ENCODE peak calls at places on chromosomes 4 and X, in four cellular contexts. One of them, this sample, is unnamed.
A peak's percentile ranks its signal among the peaks of the same experiment; 100 is the strongest.

GRCh38 chrX:88613338-88613737 is 133.7 kb upstream of the CPXCR1 start:
- DNase-seq in WTC11: no peak
- DNase-seq in right cardiac atrium: no peak
- DNase-seq in CMK: no peak
- DNase-seq in this sample: peak; percentile 74

GRCh38 chrX:84453351-84454246 is 48.7 kb downstream of the HDX start:
- DNase-seq in WTC11: no peak
- DNase-seq in right cardiac atrium: peak; percentile 62
- DNase-seq in CMK: no peak
- DNase-seq in this sample: no peak

GRCh38 chr4:17030543-17030942 is 132.1 kb upstream of the LDB2 start:
- DNase-seq in WTC11: no peak
- DNase-seq in right cardiac atrium: no peak
- DNase-seq in CMK: no peak
- DNase-seq in this sample: peak; percentile 24

GRCh38 chr4:179634862-179635261 is 2192.6 kb upstream of the AGA start:
- DNase-seq in WTC11: no peak
- DNase-seq in right cardiac atrium: no peak
- DNase-seq in CMK: no peak
- DNase-seq in this sample: no peak

GRCh38 chr4:1410491-1411325 is 4.5 kb upstream of the NKX1-1 start:
- DNase-seq in WTC11: peak; percentile 94
- DNase-seq in right cardiac atrium: peak; percentile 80
- DNase-seq in CMK: peak; percentile 11
- DNase-seq in this sample: peak; percentile 87

GRCh38 chrX:323721-324628 is 5.4 kb upstream of the GTPBP6 start:
- DNase-seq in WTC11: peak; percentile 76
- DNase-seq in right cardiac atrium: peak; percentile 77
- DNase-seq in CMK: peak; percentile 56
- DNase-seq in this sample: peak; percentile 88

GRCh38 chrX:105463483-105463882 is 243.0 kb upstream of the TEX13A start:
- DNase-seq in WTC11: no peak
- DNase-seq in right cardiac atrium: no peak
- DNase-seq in CMK: no peak
- DNase-seq in this sample: no peak

GRCh38 chr4:30821891-30822612 is 101.9 kb downstream of the PCDH7 start:
- DNase-seq in WTC11: no peak
- DNase-seq in right cardiac atrium: no peak
- DNase-seq in CMK: no peak
- DNase-seq in this sample: no peak

GRCh38 chr4:10006604-10007435 is 14.5 kb downstream of the SLC2A9 start:
- DNase-seq in WTC11: no peak
- DNase-seq in right cardiac atrium: no peak
- DNase-seq in CMK: no peak
- DNase-seq in this sample: peak; percentile 81

GRCh38 chr4:3300198-3300671 is 7.4 kb downstream of the RGS12 start:
- DNase-seq in WTC11: no peak
- DNase-seq in right cardiac atrium: no peak
- DNase-seq in CMK: no peak
- DNase-seq in this sample: no peak

GRCh38 chr4:184163813-184164212 is 53.9 kb downstream of the ENPP6 start:
- DNase-seq in WTC11: peak; percentile 81
- DNase-seq in right cardiac atrium: peak; percentile 75
- DNase-seq in CMK: no peak
- DNase-seq in this sample: peak; percentile 84

GRCh38 chr4:107213410-107213809 is 177.3 kb upstream of the DKK2 start:
- DNase-seq in WTC11: no peak
- DNase-seq in right cardiac atrium: no peak
- DNase-seq in CMK: no peak
- DNase-seq in this sample: no peak

GRCh38 chrX:109475174-109475891 is 6.6 kb downstream of the GUCY2F start:
- DNase-seq in WTC11: peak; percentile 57
- DNase-seq in right cardiac atrium: peak; percentile 58
- DNase-seq in CMK: no peak
- DNase-seq in this sample: peak; percentile 67

GRCh38 chr4:102343964-102344519 is 1.2 kb downstream of the SLC39A8 start:
- DNase-seq in WTC11: no peak
- DNase-seq in right cardiac atrium: no peak
- DNase-seq in CMK: peak; percentile 73
- DNase-seq in this sample: peak; percentile 76

GRCh38 chrX:23811135-23811781 is 28.3 kb downstream of the SAT1 start:
- DNase-seq in WTC11: no peak
- DNase-seq in right cardiac atrium: peak; percentile 52
- DNase-seq in CMK: no peak
- DNase-seq in this sample: no peak

GRCh38 chrX:23849241-23849640 is 58.5 kb downstream of the APOO start:
- DNase-seq in WTC11: no peak
- DNase-seq in right cardiac atrium: no peak
- DNase-seq in CMK: no peak
- DNase-seq in this sample: no peak

GRCh38 chrX:133053854-133054565 is 42.9 kb downstream of the USP26 start:
- DNase-seq in WTC11: no peak
- DNase-seq in right cardiac atrium: no peak
- DNase-seq in CMK: no peak
- DNase-seq in this sample: no peak

GRCh38 chrX:37291924-37292323 is 57.2 kb upstream of the PRRG1 start:
- DNase-seq in WTC11: no peak
- DNase-seq in right cardiac atrium: no peak
- DNase-seq in CMK: no peak
- DNase-seq in this sample: no peak

GRCh38 chr4:4585012-4585670 is 43.3 kb upstream of the STX18 start:
- DNase-seq in WTC11: no peak
- DNase-seq in right cardiac atrium: no peak
- DNase-seq in CMK: no peak
- DNase-seq in this sample: no peak

GRCh38 chr4:123784626-123785025 is 388.0 kb downstream of the SPRY1 start:
- DNase-seq in WTC11: no peak
- DNase-seq in right cardiac atrium: no peak
- DNase-seq in CMK: no peak
- DNase-seq in this sample: no peak

GRCh38 chr4:38145033-38145673 is 185.0 kb downstream of the PTTG2 start:
- DNase-seq in WTC11: no peak
- DNase-seq in right cardiac atrium: no peak
- DNase-seq in CMK: no peak
- DNase-seq in this sample: no peak

GRCh38 chrX:31717474-31717873 is 645.6 kb upstream of the FTHL17 start:
- DNase-seq in WTC11: no peak
- DNase-seq in right cardiac atrium: no peak
- DNase-seq in CMK: no peak
- DNase-seq in this sample: no peak

GRCh38 chr4:94290245-94290644 is 52.4 kb downstream of the HPGDS start:
- DNase-seq in WTC11: no peak
- DNase-seq in right cardiac atrium: no peak
- DNase-seq in CMK: no peak
- DNase-seq in this sample: no peak

GRCh38 chrX:139204903-139205667 is 325.5 kb upstream of the F9 start:
- DNase-seq in WTC11: peak; percentile 62
- DNase-seq in right cardiac atrium: peak; percentile 39
- DNase-seq in CMK: no peak
- DNase-seq in this sample: peak; percentile 70

GRCh38 chr4:117771647-117772337 is 262.5 kb upstream of the NDST3 start:
- DNase-seq in WTC11: peak; percentile 12
- DNase-seq in right cardiac atrium: no peak
- DNase-seq in CMK: no peak
- DNase-seq in this sample: no peak

GRCh38 chr4:102580463-102580842 is 79.3 kb downstream of the NFKB1 start:
- DNase-seq in WTC11: no peak
- DNase-seq in right cardiac atrium: no peak
- DNase-seq in CMK: no peak
- DNase-seq in this sample: peak; percentile 10

GRCh38 chr4:170464614-170465197 is 374.9 kb upstream of the AADAT start:
- DNase-seq in WTC11: no peak
- DNase-seq in right cardiac atrium: no peak
- DNase-seq in CMK: no peak
- DNase-seq in this sample: no peak

GRCh38 chrX:13092455-13092941 is 48.1 kb upstream of the FAM9C start:
- DNase-seq in WTC11: no peak
- DNase-seq in right cardiac atrium: peak; percentile 48
- DNase-seq in CMK: no peak
- DNase-seq in this sample: no peak

GRCh38 chrX:137930562-137930961 is 364.6 kb downstream of the ZIC3 start:
- DNase-seq in WTC11: no peak
- DNase-seq in right cardiac atrium: no peak
- DNase-seq in CMK: no peak
- DNase-seq in this sample: no peak

GRCh38 chr4:98694076-98694475 is 35.7 kb upstream of the TSPAN5 start:
- DNase-seq in WTC11: no peak
- DNase-seq in right cardiac atrium: peak; percentile 42
- DNase-seq in CMK: no peak
- DNase-seq in this sample: no peak

GRCh38 chr4:10664408-10664807 is 20.2 kb downstream of the CLNK start:
- DNase-seq in WTC11: no peak
- DNase-seq in right cardiac atrium: peak; percentile 63
- DNase-seq in CMK: no peak
- DNase-seq in this sample: peak; percentile 28

This sample was measured in hepatocyte.